ENCODE peak calls at places on chromosomes 13 and 19, in nine cellular contexts. M is tibial nerve; B is breast epithelium; T is heart right ventricle; D is osteoblast; K is CD8-positive, alpha-beta T cell; N is ovary; U is CD8-positive, alpha-beta memory T cell; I is uterus. E is an unnamed sample. For H3K9me3, the result is how much of the 10 kb centered on the place peaks cover.

GRCh38 chr13:104773775-104774174 is 1707.6 kb upstream of the SLC10A2 start:
- DNase-seq in M (no peak), B (no peak), T (no peak), D (no peak), K (no peak), N (no peak), U (no peak), I (no peak), E (no peak)

GRCh38 chr19:48444933-48445194 is 919 bp upstream of the GRWD1 start:
- DNase-seq in M (no peak), B (no peak), T (no peak), D (no peak), K (no peak), N (no peak), U (no peak), I (no peak), E (no peak)

GRCh38 chr19:43634516-43634876 is 5.2 kb downstream of the CADM4 start:
- DNase-seq in M (no peak), B (no peak), T (no peak), D (no peak), K (no peak), N (no peak), U (no peak), I (no peak), E (no peak)

GRCh38 chr13:114025432-114026127 is 51.7 kb upstream of the C13orf46 start:
- DNase-seq in M (no peak), B (no peak), T (peak), D (no peak), K (no peak), N (peak), U (no peak), I (peak), E (no peak)

GRCh38 chr13:29582171-29582570 is 13.3 kb downstream of the SLC7A1 start:
- DNase-seq in M (no peak), B (no peak), T (peak), D (no peak), K (no peak), N (no peak), U (no peak), I (no peak), E (peak)

GRCh38 chr19:43430142-43430710 is 15.5 kb downstream of the TEX101 start:
- DNase-seq in M (no peak), B (no peak), T (no peak), D (no peak), K (no peak), N (no peak), U (no peak), I (no peak), E (no peak)

GRCh38 chr19:30781519-30781918 is 409.3 kb downstream of the ZNF536 start:
- DNase-seq in M (peak), B (no peak), T (peak), D (no peak), K (no peak), N (no peak), U (no peak), I (no peak), E (peak)

GRCh38 chr13:48230541-48230940 is 2.5 kb upstream of the ITM2B start:
- DNase-seq in M (no peak), B (no peak), T (no peak), D (no peak), K (no peak), N (no peak), U (no peak), I (no peak), E (no peak)

GRCh38 chr13:32969516-32969941 is 46.7 kb upstream of the KL start:
- DNase-seq in M (no peak), B (no peak), T (no peak), D (peak), K (no peak), N (no peak), U (no peak), I (peak), E (no peak)

GRCh38 chr13:48078251-48078656 is 16.6 kb downstream of the MED4 start:
- DNase-seq in M (no peak), B (no peak), T (no peak), D (no peak), K (no peak), N (no peak), U (no peak), I (no peak), E (no peak)

GRCh38 chr19:38953677-38954076 is 21.9 kb downstream of the FBXO17 start:
- DNase-seq in M (no peak), B (no peak), T (no peak), D (no peak), K (no peak), N (no peak), U (no peak), I (no peak), E (no peak)

GRCh38 chr19:3343619-3344502 is 22.5 kb upstream of the NFIC start:
- DNase-seq in M (peak), B (peak), T (peak), D (peak), K (peak), N (peak), U (no peak), I (peak), E (peak)

GRCh38 chr13:19952850-19953249 is 5.7 kb upstream of the ZMYM2 start:
- DNase-seq in M (no peak), B (no peak), T (no peak), D (no peak), K (no peak), N (no peak), U (no peak), I (no peak), E (no peak)

DNA sequence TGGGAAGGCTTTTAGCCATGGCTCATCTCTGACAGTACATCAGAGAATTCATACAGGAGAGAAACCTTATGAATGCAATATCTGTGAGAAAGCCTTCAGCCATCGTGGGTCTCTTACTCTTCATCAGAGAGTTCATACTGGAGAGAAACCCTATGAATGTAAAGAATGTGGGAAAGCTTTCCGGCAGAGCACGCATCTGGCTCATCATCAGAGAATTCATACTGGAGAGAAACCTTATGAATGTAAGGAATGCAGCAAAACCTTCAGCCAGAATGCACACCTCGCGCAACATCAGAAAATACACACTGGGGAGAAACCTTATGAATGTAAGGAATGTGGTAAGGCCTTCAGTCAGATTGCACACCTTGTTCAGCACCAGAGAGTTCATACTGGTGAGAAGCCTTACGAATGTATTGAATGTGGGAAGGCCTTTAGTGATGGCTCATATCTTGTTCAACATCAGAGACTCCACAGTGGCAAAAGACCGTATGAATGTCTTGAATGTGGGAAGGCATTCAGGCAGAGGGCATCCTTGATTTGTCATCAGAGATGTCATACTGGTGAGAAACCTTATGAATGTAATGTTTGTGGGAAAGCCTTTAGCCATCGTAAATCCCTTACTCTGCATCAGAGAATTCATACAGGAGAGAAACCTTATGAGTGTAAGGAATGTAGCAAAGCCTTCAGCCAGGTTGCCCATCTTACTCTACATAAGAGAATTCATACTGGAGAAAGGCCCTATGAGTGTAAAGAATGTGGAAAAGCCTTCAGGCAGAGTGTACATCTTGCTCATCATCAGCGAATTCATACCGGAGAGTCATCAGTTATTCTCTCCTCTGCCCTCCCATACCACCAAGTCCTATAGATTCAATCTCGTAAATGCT is 10.7 kb downstream of the ZNF470 start:
- DNase-seq in M (no peak), B (no peak), T (no peak), D (no peak), K (no peak), N (no peak), U (no peak), I (no peak), E (no peak)
- H3K9me3 ChIP-seq in M (half or more), B (half or more), T (half or more), D (half or more), K (half or more), N (half or more), U (half or more), I (half or more), E (half or more)

GRCh38 chr19:42420055-42420544 is 7.1 kb downstream of the LIPE start:
- DNase-seq in M (no peak), B (no peak), T (peak), D (peak), K (peak), N (no peak), U (peak), I (no peak), E (no peak)
- H3K9me3 ChIP-seq in M (under half), B (under half), T (under half), D (under half), K (under half), N (under half), U (under half), I (under half), E (under half)

DNA sequence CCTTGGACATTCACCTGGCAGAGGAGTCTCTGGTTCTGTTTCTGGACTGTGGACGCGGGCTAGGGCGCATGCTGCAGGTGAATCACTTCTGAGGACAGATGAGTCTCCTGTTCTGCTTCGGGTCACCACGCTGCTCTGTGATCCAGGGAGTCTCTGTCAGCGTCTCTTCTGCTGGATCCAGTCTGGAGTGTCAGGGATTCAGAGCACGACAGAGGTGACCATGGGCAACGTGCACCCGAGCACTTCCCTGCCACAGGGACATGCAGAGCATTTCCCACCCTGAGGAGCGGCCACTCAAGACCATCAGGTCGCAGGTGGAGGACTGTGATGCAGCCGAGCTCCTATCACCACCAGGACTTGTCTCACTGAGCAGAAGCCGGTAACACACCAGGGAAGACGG is 24.4 kb upstream of the LILRA2 start:
- DNase-seq in M (no peak), B (no peak), T (no peak), D (no peak), K (no peak), N (no peak), U (no peak), I (no peak), E (no peak)
- H3K9me3 ChIP-seq in M (under half), B (under half), T (under half), D (under half), K (under half), N (under half), U (under half), I (under half), E (under half)

DNA sequence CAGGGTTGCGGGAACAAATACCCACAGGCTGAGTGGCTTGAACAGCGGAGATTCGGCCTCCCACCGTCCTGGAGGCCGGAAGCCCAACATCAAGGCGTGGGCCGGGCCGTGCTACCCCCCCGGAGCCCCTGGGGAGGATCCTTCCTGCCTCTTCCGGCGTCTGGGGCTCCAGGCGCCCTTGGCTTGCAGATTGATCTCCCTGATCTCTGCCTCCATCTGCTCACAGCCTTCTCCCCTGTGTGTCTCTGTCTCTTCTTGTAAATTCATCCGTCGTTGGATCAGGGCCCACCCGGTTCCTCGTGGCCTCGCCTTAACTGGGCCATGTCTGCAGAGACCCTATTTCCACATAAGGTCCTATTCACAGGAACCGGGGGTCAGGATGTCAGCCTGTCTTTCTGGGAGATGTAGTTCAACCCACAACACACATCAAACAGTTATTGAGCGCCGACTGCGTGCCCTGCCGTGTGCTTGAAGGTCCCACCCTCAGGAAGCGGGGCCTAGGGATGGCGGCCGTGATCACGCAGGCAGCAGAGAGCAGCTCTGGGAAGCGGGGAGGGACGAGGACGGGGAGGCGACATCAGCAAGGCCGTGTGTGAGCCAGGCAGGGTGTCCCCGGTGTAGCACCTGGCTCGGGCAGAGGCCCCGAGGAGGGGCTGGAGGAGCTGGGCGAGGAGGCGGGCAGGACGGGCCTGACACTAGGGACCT is 21.3 kb downstream of the HCN2 start:
- DNase-seq in M (peak), B (no peak), T (peak), D (peak), K (peak), N (peak), U (peak), I (no peak), E (peak)
- H3K9me3 ChIP-seq in M (under half), B (under half), T (under half), D (under half), K (under half), N (under half), U (under half), I (under half), E (under half)

DNA sequence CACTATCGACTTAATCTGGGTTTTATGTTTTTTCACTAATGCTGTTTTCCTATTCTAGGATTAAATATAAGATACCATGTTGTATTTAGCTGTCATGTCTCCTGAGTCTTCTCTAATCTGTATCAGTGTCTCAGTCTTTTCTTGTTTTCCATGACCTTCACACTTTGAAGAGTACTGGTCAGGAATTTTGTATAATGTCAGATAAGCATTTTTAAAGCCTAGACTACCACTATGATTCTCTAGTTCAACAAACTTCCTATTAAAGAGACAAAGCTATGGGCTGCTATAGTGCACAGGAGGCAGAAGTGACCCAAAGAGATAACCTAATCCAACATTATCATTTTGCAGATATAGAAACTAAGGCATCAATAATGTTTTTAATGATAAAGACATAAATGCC is 63.0 kb upstream of the ZDHHC20 start:
- DNase-seq in M (no peak), B (no peak), T (no peak), D (no peak), K (no peak), N (no peak), U (no peak), I (no peak), E (no peak)
- H3K9me3 ChIP-seq in M (under half), B (under half), T (under half), D (under half), K (under half), N (under half), U (under half), I (under half), E (under half)

DNA sequence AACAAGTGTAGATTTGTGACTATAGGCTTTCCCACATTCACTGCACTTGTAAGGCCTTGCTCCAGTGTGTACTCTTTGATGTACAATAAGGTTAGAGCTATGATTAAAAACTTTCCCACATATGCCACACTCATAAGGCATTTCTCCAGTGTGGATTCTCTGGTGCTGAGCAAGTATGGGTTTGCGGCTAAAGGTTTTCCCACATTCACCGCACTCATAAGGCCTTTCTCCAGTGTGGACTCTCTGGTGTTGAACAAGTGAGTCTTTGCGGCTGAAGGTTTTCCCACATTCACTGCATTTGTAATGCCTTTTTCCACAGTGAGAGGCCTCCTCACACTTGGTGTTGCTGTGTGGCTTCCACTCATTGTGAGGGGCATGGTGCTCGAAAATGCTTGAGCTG is 3.7 kb downstream of the ZNF772 start:
- DNase-seq in M (no peak), B (no peak), T (no peak), D (no peak), K (no peak), N (no peak), U (no peak), I (no peak), E (no peak)
- H3K9me3 ChIP-seq in M (half or more), B (half or more), T (half or more), D (half or more), K (half or more), N (half or more), U (half or more), I (half or more), E (half or more)